ENCODE peak calls at places on chromosomes 4 and X, in six cellular contexts. T is Ammon's horn; P is sciatic nerve; I is stimulated activated CD4-positive, alpha-beta T cell treated with anti-CD3 and anti-CD28 coated beads, Interleukin-15, amount 100 ng/mL, for 1 hour; O is NCI-H1105; A is kidney epithelial cell. B is an unnamed sample.

GRCh38 chr4:3215256-3215655 is 33.7 kb upstream of the MSANTD1 start:
- DNase-seq in T (no peak), P (peak; percentile 51), I (no peak), O (no peak), A (no peak), B (no peak)

GRCh38 chrX:104284407-104285000 is 29.8 kb upstream of the ESX1 start:
- DNase-seq in T (no peak), P (no peak), I (no peak), O (no peak), A (peak; percentile 14), B (no peak)

GRCh38 chr4:144648042-144648441 is 2.1 kb downstream of the HHIP start:
- DNase-seq in T (peak; percentile 75), P (no peak), I (no peak), O (no peak), A (no peak), B (no peak)

GRCh38 chr4:84258905-84259830 is 239.9 kb downstream of the NKX6-1 start:
- DNase-seq in T (no peak), P (no peak), I (no peak), O (no peak), A (no peak), B (no peak)

GRCh38 chrX:78124304-78124703 is 15.1 kb downstream of the TAF9B start:
- DNase-seq in T (peak; percentile 9), P (no peak), I (no peak), O (no peak), A (no peak), B (no peak)

GRCh38 chrX:118497180-118497814 is 1.7 kb downstream of the DOCK11 start:
- DNase-seq in T (no peak), P (no peak), I (no peak), O (no peak), A (no peak), B (no peak)

GRCh38 chrX:81195712-81196111 is 6.0 kb downstream of the HMGN5 start:
- DNase-seq in T (peak; percentile 50), P (peak; percentile 64), I (peak; percentile 12), O (peak; percentile 16), A (no peak), B (no peak)

GRCh38 chr4:152485726-152486276 is 50.1 kb downstream of the FBXW7 start:
- DNase-seq in T (no peak), P (no peak), I (no peak), O (no peak), A (peak; percentile 92), B (no peak)

GRCh38 chr4:40423735-40424134 is 88.6 kb downstream of the CHRNA9 start:
- DNase-seq in T (no peak), P (no peak), I (no peak), O (no peak), A (no peak), B (no peak)

GRCh38 chrX:150361070-150361776 is 1.9 kb upstream of the MAMLD1 start:
- DNase-seq in T (no peak), P (no peak), I (no peak), O (no peak), A (no peak), B (no peak)

B was measured in cerebellar nuclear complex.